ENCODE peak calls at places on chromosomes 16 and 17, in ten cellular contexts. One of them, this sample, is unnamed.
A peak's percentile ranks its signal among the peaks of the same experiment; 100 is the strongest.

GRCh38 chr16:88868974-88869672 is 2.7 kb upstream of the PABPN1L start:
- DNase-seq in left colon: no peak
- DNase-seq in BE2C: no peak
- DNase-seq in adrenal gland: no peak
- DNase-seq in right cardiac atrium: no peak
- DNase-seq in fibroblast of lung: no peak
- DNase-seq in H9: no peak
- DNase-seq in COLO829: no peak
- DNase-seq in EL: no peak
- DNase-seq in activated T-cell treated with anti-CD3 and anti-CD28 coated beads for 48 hours: no peak
- DNase-seq in this sample: no peak

GRCh38 chr16:20946015-20946629 is 45.6 kb downstream of the LYRM1 start:
- DNase-seq in EL: no peak
- DNase-seq in left colon: no peak
- DNase-seq in H9: no peak
- DNase-seq in BE2C: no peak
- DNase-seq in fibroblast of lung: no peak
- DNase-seq in right cardiac atrium: no peak
- DNase-seq in activated T-cell treated with anti-CD3 and anti-CD28 coated beads for 48 hours: no peak
- DNase-seq in COLO829: no peak
- DNase-seq in adrenal gland: no peak
- DNase-seq in this sample: no peak

GRCh38 chr16:28902909-28903308 is 22.1 kb downstream of the RABEP2 start:
- DNase-seq in adrenal gland: no peak
- DNase-seq in right cardiac atrium: no peak
- DNase-seq in H9: no peak
- DNase-seq in activated T-cell treated with anti-CD3 and anti-CD28 coated beads for 48 hours: no peak
- DNase-seq in BE2C: no peak
- DNase-seq in fibroblast of lung: no peak
- DNase-seq in COLO829: no peak
- DNase-seq in left colon: no peak
- DNase-seq in EL: no peak
- DNase-seq in this sample: no peak

GRCh38 chr17:45672301-45672700 is 111.8 kb upstream of the CRHR1 start:
- DNase-seq in EL: no peak
- DNase-seq in adrenal gland: no peak
- DNase-seq in BE2C: no peak
- DNase-seq in H9: no peak
- DNase-seq in activated T-cell treated with anti-CD3 and anti-CD28 coated beads for 48 hours: no peak
- DNase-seq in left colon: no peak
- DNase-seq in fibroblast of lung: no peak
- DNase-seq in right cardiac atrium: no peak
- DNase-seq in COLO829: no peak
- DNase-seq in this sample: no peak

GRCh38 chr16:85072947-85073346 is 39.3 kb downstream of the CIBAR2 start:
- DNase-seq in BE2C: no peak
- DNase-seq in left colon: no peak
- DNase-seq in right cardiac atrium: peak; percentile 84
- DNase-seq in adrenal gland: no peak
- DNase-seq in fibroblast of lung: peak; percentile 95
- DNase-seq in COLO829: no peak
- DNase-seq in activated T-cell treated with anti-CD3 and anti-CD28 coated beads for 48 hours: no peak
- DNase-seq in EL: no peak
- DNase-seq in H9: no peak
- DNase-seq in this sample: no peak

GRCh38 chr16:11309895-11310633 is 28.9 kb upstream of the PRM1 start:
- DNase-seq in activated T-cell treated with anti-CD3 and anti-CD28 coated beads for 48 hours: no peak
- DNase-seq in COLO829: no peak
- DNase-seq in left colon: peak; percentile 43
- DNase-seq in BE2C: peak; percentile 65
- DNase-seq in EL: no peak
- DNase-seq in fibroblast of lung: no peak
- DNase-seq in adrenal gland: peak; percentile 49
- DNase-seq in H9: no peak
- DNase-seq in right cardiac atrium: no peak
- DNase-seq in this sample: no peak

GRCh38 chr17:29089601-29090044 is 46.7 kb downstream of the PIPOX start:
- DNase-seq in left colon: no peak
- DNase-seq in right cardiac atrium: no peak
- DNase-seq in adrenal gland: no peak
- DNase-seq in H9: no peak
- DNase-seq in activated T-cell treated with anti-CD3 and anti-CD28 coated beads for 48 hours: no peak
- DNase-seq in EL: no peak
- DNase-seq in BE2C: no peak
- DNase-seq in COLO829: no peak
- DNase-seq in fibroblast of lung: no peak
- DNase-seq in this sample: no peak

GRCh38 chr16:3171181-3171854 is 16.7 kb upstream of the OR1F1 start:
- DNase-seq in EL: no peak
- DNase-seq in activated T-cell treated with anti-CD3 and anti-CD28 coated beads for 48 hours: peak; percentile 55
- DNase-seq in adrenal gland: no peak
- DNase-seq in BE2C: peak; percentile 46
- DNase-seq in H9: no peak
- DNase-seq in fibroblast of lung: no peak
- DNase-seq in right cardiac atrium: no peak
- DNase-seq in left colon: no peak
- DNase-seq in COLO829: no peak
- DNase-seq in this sample: no peak

GRCh38 chr17:47934856-47935255 is 6.5 kb upstream of the PNPO start:
- DNase-seq in activated T-cell treated with anti-CD3 and anti-CD28 coated beads for 48 hours: no peak
- DNase-seq in BE2C: no peak
- DNase-seq in adrenal gland: no peak
- DNase-seq in fibroblast of lung: no peak
- DNase-seq in H9: no peak
- DNase-seq in EL: peak; percentile 59
- DNase-seq in right cardiac atrium: no peak
- DNase-seq in left colon: no peak
- DNase-seq in COLO829: no peak
- DNase-seq in this sample: no peak

GRCh38 chr17:58377005-58377660 is 25.1 kb upstream of the SUPT4H1 start:
- DNase-seq in H9: peak; percentile 58
- DNase-seq in fibroblast of lung: no peak
- DNase-seq in activated T-cell treated with anti-CD3 and anti-CD28 coated beads for 48 hours: no peak
- DNase-seq in EL: no peak
- DNase-seq in right cardiac atrium: no peak
- DNase-seq in BE2C: no peak
- DNase-seq in adrenal gland: peak; percentile 40
- DNase-seq in COLO829: no peak
- DNase-seq in left colon: peak; percentile 45
- DNase-seq in this sample: no peak

GRCh38 chr17:81681672-81682071 is 1.9 kb downstream of the ARL16 start:
- DNase-seq in activated T-cell treated with anti-CD3 and anti-CD28 coated beads for 48 hours: no peak
- DNase-seq in COLO829: no peak
- DNase-seq in H9: no peak
- DNase-seq in right cardiac atrium: no peak
- DNase-seq in left colon: no peak
- DNase-seq in EL: no peak
- DNase-seq in BE2C: no peak
- DNase-seq in fibroblast of lung: no peak
- DNase-seq in adrenal gland: no peak
- DNase-seq in this sample: no peak

GRCh38 chr17:69729937-69730336 is 315.4 kb downstream of the MAP2K6 start:
- DNase-seq in fibroblast of lung: peak; percentile 39
- DNase-seq in COLO829: no peak
- DNase-seq in H9: no peak
- DNase-seq in activated T-cell treated with anti-CD3 and anti-CD28 coated beads for 48 hours: no peak
- DNase-seq in left colon: no peak
- DNase-seq in adrenal gland: no peak
- DNase-seq in BE2C: no peak
- DNase-seq in right cardiac atrium: no peak
- DNase-seq in EL: peak; percentile 29
- DNase-seq in this sample: peak; percentile 62

GRCh38 chr17:45341389-45342158 is 24.8 kb upstream of the MAP3K14 start:
- DNase-seq in H9: peak; percentile 98
- DNase-seq in COLO829: peak; percentile 41
- DNase-seq in right cardiac atrium: peak; percentile 85
- DNase-seq in activated T-cell treated with anti-CD3 and anti-CD28 coated beads for 48 hours: no peak
- DNase-seq in adrenal gland: peak; percentile 60
- DNase-seq in fibroblast of lung: peak; percentile 88
- DNase-seq in left colon: no peak
- DNase-seq in BE2C: peak; percentile 75
- DNase-seq in EL: peak; percentile 99
- DNase-seq in this sample: peak; percentile 90

GRCh38 chr16:46768809-46769208 is 20.7 kb upstream of the MYLK3 start:
- DNase-seq in right cardiac atrium: no peak
- DNase-seq in H9: no peak
- DNase-seq in adrenal gland: no peak
- DNase-seq in left colon: no peak
- DNase-seq in EL: no peak
- DNase-seq in activated T-cell treated with anti-CD3 and anti-CD28 coated beads for 48 hours: no peak
- DNase-seq in BE2C: no peak
- DNase-seq in COLO829: no peak
- DNase-seq in fibroblast of lung: no peak
- DNase-seq in this sample: no peak

GRCh38 chr17:15883617-15884111 is 61.3 kb upstream of the ADORA2B start:
- DNase-seq in EL: peak; percentile 85
- DNase-seq in adrenal gland: no peak
- DNase-seq in activated T-cell treated with anti-CD3 and anti-CD28 coated beads for 48 hours: no peak
- DNase-seq in BE2C: no peak
- DNase-seq in left colon: no peak
- DNase-seq in H9: no peak
- DNase-seq in COLO829: no peak
- DNase-seq in fibroblast of lung: peak; percentile 91
- DNase-seq in right cardiac atrium: no peak
- DNase-seq in this sample: peak; percentile 22

GRCh38 chr16:17395849-17396480 is 74.8 kb downstream of the XYLT1 start:
- DNase-seq in COLO829: no peak
- DNase-seq in BE2C: no peak
- DNase-seq in adrenal gland: peak; percentile 45
- DNase-seq in H9: no peak
- DNase-seq in left colon: peak; percentile 14
- DNase-seq in activated T-cell treated with anti-CD3 and anti-CD28 coated beads for 48 hours: no peak
- DNase-seq in EL: no peak
- DNase-seq in fibroblast of lung: peak; percentile 51
- DNase-seq in right cardiac atrium: peak; percentile 26
- DNase-seq in this sample: no peak

GRCh38 chr17:45261577-45262515 is at the start of gene SPATA32:
- DNase-seq in right cardiac atrium: peak; percentile 68
- DNase-seq in H9: peak; percentile 82
- DNase-seq in fibroblast of lung: peak; percentile 31
- DNase-seq in activated T-cell treated with anti-CD3 and anti-CD28 coated beads for 48 hours: peak; percentile 64
- DNase-seq in BE2C: peak; percentile 37
- DNase-seq in adrenal gland: peak; percentile 56
- DNase-seq in left colon: peak; percentile 81
- DNase-seq in COLO829: no peak
- DNase-seq in EL: no peak
- DNase-seq in this sample: no peak

This sample was measured in adipocyte.